ENCODE peak calls at places on chromosomes 7 and 10, in nine cellular contexts. U is esophagus squamous epithelium; Q is CD8-positive, alpha-beta memory T cell; C is hepatocyte; N is thyroid gland; X is heart left ventricle; T is right atrium auricular region; W is brain microvascular endothelial cell; O is psoas muscle. Y is an unnamed sample. For H3K36me3, the result is how much of the 10 kb centered on the place peaks cover.

GRCh38 chr7:7125993-7126392 is 56.4 kb upstream of the C1GALT1 start:
- DNase-seq in C (no peak), W (no peak), X (no peak), Q (no peak), T (no peak), U (no peak), O (no peak), N (no peak), Y (no peak)

GRCh38 chr7:148540041-148540738 is 50.4 kb upstream of the C7orf33 start:
- DNase-seq in C (peak), W (peak), U (no peak), X (peak), N (no peak), T (peak), Q (no peak), O (peak), Y (no peak)

GRCh38 chr10:31929986-31930675 is 1.5 kb upstream of the ARHGAP12 start:
- DNase-seq in T (no peak), N (no peak), U (no peak), O (no peak), X (no peak), C (no peak), W (no peak), Q (peak), Y (peak)

GRCh38 chr7:99380032-99380822 is 5.7 kb downstream of the ARPC1B start:
- DNase-seq in Q (peak), N (no peak), C (no peak), T (no peak), W (peak), O (no peak), U (no peak), X (peak), Y (no peak)

GRCh38 chr10:36094091-36094490 is 452.0 kb upstream of the FZD8 start:
- DNase-seq in Q (no peak), N (no peak), C (no peak), W (no peak), T (no peak), U (no peak), X (no peak), O (no peak), Y (no peak)

GRCh38 chr10:114260366-114260765 is 21.3 kb downstream of the VWA2 start:
- DNase-seq in O (no peak), T (no peak), Q (no peak), X (no peak), W (no peak), U (no peak), N (no peak), C (no peak), Y (no peak)

GRCh38 chr10:30073767-30074060 is 14.3 kb upstream of the JCAD start:
- DNase-seq in C (no peak), W (no peak), T (no peak), Q (no peak), O (no peak), U (no peak), N (no peak), X (no peak), Y (no peak)

GRCh38 chr7:107989618-107990373 is 13.2 kb downstream of the LAMB1 start:
- DNase-seq in U (no peak), W (peak), O (peak), Q (no peak), N (no peak), X (peak), T (no peak), C (no peak), Y (no peak)

GRCh38 chr7:80307251-80307856 is 172.7 kb downstream of the GNAI1 start:
- DNase-seq in W (peak), C (peak), T (no peak), N (no peak), X (no peak), U (no peak), O (no peak), Q (no peak), Y (no peak)

GRCh38 chr10:18406136-18406535 is 245.3 kb downstream of the NSUN6 start:
- DNase-seq in X (no peak), T (no peak), U (no peak), O (no peak), N (no peak), W (no peak), C (no peak), Q (no peak), Y (no peak)

GRCh38 chr10:27959093-27959715 is 39.7 kb downstream of the ODAD2 start:
- DNase-seq in N (no peak), T (no peak), W (peak), C (no peak), X (no peak), Q (no peak), U (no peak), O (no peak), Y (no peak)
- H3K36me3 ChIP-seq in N (under half), T (under half), W (under half), C (under half), X (under half), Q (under half), U (under half), O (under half), Y (under half)

DNA sequence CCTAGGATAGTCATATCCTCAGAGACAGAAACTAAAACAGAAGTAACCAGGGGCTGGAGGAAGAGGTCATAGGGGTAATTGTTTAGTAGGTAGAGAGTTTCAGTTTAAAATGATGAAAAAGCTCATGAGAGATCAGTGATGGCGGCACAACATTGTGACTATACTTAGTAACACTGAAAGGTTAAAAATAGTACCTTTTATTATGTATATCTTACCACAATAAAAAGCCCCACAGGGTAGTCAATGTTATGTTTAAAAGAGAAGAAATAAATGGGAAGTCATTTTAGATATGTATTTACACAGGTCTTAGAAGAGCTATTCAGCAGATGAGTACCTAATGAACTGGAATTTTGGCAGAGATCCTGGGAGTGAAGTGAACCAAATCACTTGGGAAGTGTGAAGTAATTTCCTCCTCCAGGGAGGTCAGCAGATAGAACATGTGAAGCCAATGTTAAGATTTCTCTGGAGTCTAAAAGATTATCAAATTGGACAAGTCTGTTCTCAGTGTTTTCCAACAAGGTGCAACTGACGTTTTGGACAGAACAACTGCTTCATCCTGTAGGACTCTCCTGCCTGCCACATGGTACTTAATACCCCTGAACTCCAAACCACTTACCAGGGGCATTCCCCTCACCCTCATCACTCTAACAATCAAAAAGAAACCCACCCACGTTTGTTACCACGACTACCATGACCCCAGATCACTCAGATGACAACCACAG is 6.4 kb downstream of the CDCA7L start:
- DNase-seq in W (no peak), O (no peak), N (peak), U (no peak), Q (no peak), C (no peak), T (no peak), X (no peak), Y (no peak)
- H3K36me3 ChIP-seq in W (under half), O (under half), N (under half), U (under half), Q (under half), C (under half), T (under half), X (under half), Y (under half)

GRCh38 chr7:36449685-36450084 is 60.0 kb downstream of the ANLN start:
- DNase-seq in U (no peak), C (no peak), W (no peak), N (no peak), X (no peak), T (no peak), Q (no peak), O (no peak), Y (no peak)
- H3K36me3 ChIP-seq in U (under half), C (under half), W (under half), N (under half), X (under half), T (under half), Q (under half), O (under half), Y (half or more)

GRCh38 chr7:4791101-4791737 is 15.8 kb downstream of the AP5Z1 start:
- DNase-seq in X (no peak), T (no peak), W (no peak), O (no peak), C (no peak), Q (no peak), U (no peak), N (no peak), Y (no peak)

GRCh38 chr7:4788627-4789189 is 13.3 kb downstream of the AP5Z1 start:
- DNase-seq in O (peak), C (no peak), Q (no peak), T (no peak), X (no peak), N (no peak), W (no peak), U (no peak), Y (no peak)

GRCh38 chr7:4789194-4790077 is 14.0 kb downstream of the AP5Z1 start:
- DNase-seq in N (no peak), O (peak), W (no peak), C (no peak), T (no peak), U (no peak), Q (no peak), X (peak), Y (no peak)

GRCh38 chr7:4790516-4790991 is 15.1 kb downstream of the AP5Z1 start:
- DNase-seq in N (no peak), T (no peak), Q (no peak), C (no peak), W (no peak), O (no peak), U (no peak), X (no peak), Y (no peak)

GRCh38 chr7:4790078-4790465 is 14.6 kb downstream of the AP5Z1 start:
- DNase-seq in C (no peak), X (no peak), O (no peak), W (no peak), N (no peak), U (no peak), Q (no peak), T (no peak), Y (no peak)
- H3K36me3 ChIP-seq in C (under half), X (half or more), O (half or more), W (half or more), N (half or more), U (under half), Q (under half), T (under half), Y (under half)

DNA sequence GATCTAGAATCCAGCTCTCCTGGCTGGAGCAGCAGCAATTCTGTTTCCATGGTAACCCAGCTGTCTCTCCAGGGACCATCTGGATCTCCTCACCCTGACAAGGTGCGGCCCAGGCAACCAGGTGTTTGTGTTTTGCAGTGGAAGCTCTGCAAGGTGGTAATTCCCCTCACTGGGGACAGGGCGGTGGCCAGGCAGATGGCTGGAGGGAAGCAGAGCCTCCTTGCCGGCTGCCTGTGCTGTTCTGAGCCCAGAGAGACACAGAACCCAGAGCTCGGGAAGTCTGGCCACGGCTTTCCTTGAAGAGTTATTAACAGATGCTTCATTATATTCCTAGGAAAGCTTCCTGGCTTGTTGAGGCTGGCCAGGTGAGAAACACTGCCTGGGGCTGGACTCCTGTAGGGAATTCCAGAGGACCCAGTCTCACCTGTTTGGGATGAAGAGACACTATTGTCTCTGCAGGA is 118.2 kb upstream of the PPIF start:
- DNase-seq in N (no peak), T (no peak), W (no peak), C (peak), Q (no peak), U (no peak), O (no peak), X (no peak), Y (no peak)
- H3K36me3 ChIP-seq in N (under half), T (half or more), W (under half), C (under half), Q (under half), U (under half), O (under half), X (under half), Y (under half)

GRCh38 chr7:143305423-143306070 is 10.4 kb upstream of the CLCN1 start:
- DNase-seq in W (peak), T (no peak), O (peak), X (peak), Q (peak), C (peak), U (no peak), N (peak), Y (no peak)
- H3K36me3 ChIP-seq in W (half or more), T (half or more), O (half or more), X (half or more), Q (half or more), C (under half), U (under half), N (under half), Y (half or more)

GRCh38 chr7:130191791-130192190 is 13.4 kb downstream of the TMEM209 start:
- DNase-seq in X (no peak), W (no peak), Q (no peak), C (no peak), T (no peak), U (no peak), N (no peak), O (no peak), Y (no peak)
- H3K36me3 ChIP-seq in X (half or more), W (under half), Q (under half), C (under half), T (under half), U (under half), N (under half), O (half or more), Y (under half)

DNA sequence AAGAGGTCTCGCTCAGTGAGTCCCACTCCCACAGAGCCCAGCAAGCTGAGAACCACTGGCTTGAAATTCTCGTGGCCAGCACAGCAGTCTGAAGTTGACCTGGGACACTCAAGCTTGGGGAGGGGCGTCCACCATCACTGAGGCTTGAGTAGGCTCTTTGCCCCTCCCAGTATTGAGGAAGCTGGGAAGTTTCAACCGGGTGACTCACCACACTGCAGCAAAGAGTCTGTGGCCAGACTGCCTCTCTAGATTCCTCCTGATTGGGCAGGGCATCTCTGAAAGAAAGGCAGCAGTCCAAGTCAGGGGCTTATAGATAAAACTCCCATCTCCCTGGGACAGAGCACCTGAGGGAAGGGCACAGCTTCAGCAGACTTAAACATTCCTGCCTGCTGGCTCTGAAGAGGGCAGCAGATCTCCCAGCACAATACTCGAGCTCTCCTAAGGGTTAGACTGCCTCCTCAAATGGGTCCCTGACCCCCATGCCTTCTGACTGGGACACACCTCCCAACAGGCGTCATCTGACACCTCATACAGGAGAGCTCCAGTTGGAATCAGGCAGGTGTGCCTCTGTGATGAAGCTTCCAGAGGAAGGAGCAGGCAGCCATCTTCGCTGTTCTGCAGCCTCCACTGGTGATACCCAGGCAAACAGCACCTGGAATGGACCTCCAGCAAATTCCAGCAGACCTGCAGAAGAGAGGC is 970.9 kb upstream of the LRRN3 start:
- DNase-seq in N (peak), C (peak), T (no peak), Q (no peak), W (peak), U (no peak), X (no peak), O (no peak), Y (peak)
- H3K36me3 ChIP-seq in N (under half), C (under half), T (under half), Q (under half), W (under half), U (under half), X (under half), O (under half), Y (under half)

GRCh38 chr10:95428702-95429101 is 132.5 kb downstream of the SORBS1 start:
- DNase-seq in U (no peak), W (no peak), X (peak), N (no peak), O (no peak), C (no peak), T (no peak), Q (no peak), Y (no peak)

GRCh38 chr10:95423327-95424005 is 132.7 kb upstream of the PDLIM1 start:
- DNase-seq in T (no peak), N (no peak), X (no peak), U (no peak), C (no peak), Q (no peak), O (no peak), W (no peak), Y (no peak)

GRCh38 chr10:95426482-95426881 is 134.7 kb downstream of the SORBS1 start:
- DNase-seq in U (no peak), X (no peak), W (no peak), O (no peak), C (no peak), N (no peak), T (no peak), Q (no peak), Y (no peak)

GRCh38 chr10:95422196-95422595 is 131.4 kb upstream of the PDLIM1 start:
- DNase-seq in Q (no peak), N (no peak), U (no peak), C (no peak), T (no peak), O (no peak), W (no peak), X (no peak), Y (no peak)

DNA sequence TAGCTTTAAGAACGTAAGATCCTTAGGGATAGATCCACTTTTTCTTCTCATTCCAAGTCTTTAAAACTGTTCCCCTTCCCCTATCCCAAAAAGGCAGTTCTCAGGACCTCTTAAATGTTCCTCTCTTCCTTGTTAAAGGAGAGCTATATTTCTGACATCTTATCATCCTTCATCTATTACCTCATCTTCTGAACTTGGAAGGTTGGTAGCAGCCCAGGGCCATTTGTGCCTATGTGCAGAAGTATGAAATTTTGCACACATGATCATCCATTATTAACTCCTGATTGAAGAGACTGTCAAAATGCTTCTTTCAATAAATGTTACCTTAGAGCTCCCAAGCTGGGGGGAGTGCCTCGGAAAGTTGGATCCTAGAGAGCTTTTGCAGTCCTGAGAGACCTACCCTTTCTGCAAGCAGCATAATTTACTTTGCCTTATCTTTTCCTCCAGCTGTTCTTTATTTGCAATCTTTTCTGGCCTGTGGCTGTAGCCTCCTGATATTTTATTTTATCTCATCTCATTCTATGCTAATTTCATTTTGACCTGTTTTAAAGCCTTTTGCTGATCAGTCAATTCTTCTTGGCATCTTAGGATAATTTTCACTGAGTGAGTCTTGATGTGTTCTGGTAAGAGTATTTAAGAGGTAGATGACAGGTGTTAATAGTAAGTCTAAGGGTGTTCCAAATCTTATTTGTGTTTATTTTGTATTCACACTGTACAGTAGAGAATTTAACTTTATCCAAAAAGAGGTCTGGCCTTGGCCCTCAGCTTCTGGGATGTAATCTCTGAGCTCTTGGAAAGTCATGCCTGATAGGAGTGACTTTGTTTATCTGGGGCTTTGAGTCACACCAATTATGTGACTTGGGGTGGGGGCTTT is 135.0 kb upstream of the PDLIM1 start:
- DNase-seq in O (no peak), C (no peak), X (no peak), Q (no peak), N (no peak), T (no peak), U (no peak), W (no peak), Y (no peak)
- H3K36me3 ChIP-seq in O (half or more), C (under half), X (under half), Q (under half), N (under half), T (half or more), U (under half), W (under half), Y (under half)

DNA sequence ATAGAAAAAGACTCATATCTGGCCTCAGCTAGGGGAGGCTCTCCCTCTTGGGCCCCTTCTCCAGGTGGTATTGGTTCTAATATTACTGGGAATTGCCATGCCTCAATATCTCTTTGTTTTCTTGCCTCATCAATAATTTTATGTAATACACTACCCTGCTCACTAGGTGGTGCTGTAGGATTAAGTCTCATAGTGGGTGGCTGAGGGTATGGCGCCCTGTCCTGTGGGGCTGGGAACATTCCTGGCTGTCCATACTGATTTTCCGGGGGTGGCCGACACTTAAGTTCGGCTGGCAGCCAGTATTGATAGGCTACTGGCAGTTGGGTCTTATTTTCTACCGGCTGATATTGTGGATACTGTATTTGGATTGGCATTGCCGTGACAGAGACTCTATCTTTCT is 9.0 kb upstream of the TAS2R3 start:
- DNase-seq in O (no peak), T (no peak), Q (no peak), W (no peak), U (no peak), X (no peak), C (peak), N (no peak), Y (peak)
- H3K36me3 ChIP-seq in O (half or more), T (half or more), Q (half or more), W (under half), U (under half), X (half or more), C (under half), N (under half), Y (half or more)

Y was measured in SJCRH30.